ENCODE peak calls at places on chromosomes 1 and 21, in seven cellular contexts. I is T-helper 2 cell; U is activated naive CD4-positive, alpha-beta T cell treated with anti-CD3 and anti-CD28 coated beads for 36 hours; H is heart left ventricle; Z is T47D; K is immature natural killer cell; S is iPS-NIHi11. B is an unnamed sample.

GRCh38 chr21:26800455-26801454 is 44.5 kb downstream of the ADAMTS1 start:
- DNase-seq in Z (no peak), S (no peak), H (peak), I (no peak), U (no peak), K (no peak), B (no peak)

GRCh38 chr1:7303554-7304347 is 467.3 kb upstream of the VAMP3 start:
- DNase-seq in Z (no peak), I (no peak), U (no peak), K (no peak), S (no peak), H (no peak), B (no peak)

GRCh38 chr1:11784993-11785769 is 20.6 kb downstream of the MTHFR start:
- DNase-seq in S (peak), Z (no peak), H (peak), U (peak), K (peak), I (no peak), B (peak)

GRCh38 chr1:84379128-84379527 is 19.2 kb upstream of the DNASE2B start:
- DNase-seq in H (no peak), I (no peak), K (peak), S (no peak), U (no peak), Z (no peak), B (no peak)

GRCh38 chr1:99506631-99507030 is 139.3 kb upstream of the PALMD start:
- DNase-seq in U (no peak), Z (no peak), K (no peak), H (no peak), S (no peak), I (no peak), B (no peak)

GRCh38 chr1:75796376-75797272 is at the start of gene MSH4:
- DNase-seq in S (peak), I (no peak), K (no peak), H (no peak), Z (no peak), U (no peak), B (no peak)

GRCh38 chr21:44510508-44511218 is 29.3 kb downstream of the KRTAP10-1 start:
- DNase-seq in U (peak), H (peak), I (peak), S (peak), Z (peak), K (peak), B (peak)

GRCh38 chr1:229170778-229171505 is 100.0 kb upstream of the RAB4A start:
- DNase-seq in H (no peak), U (no peak), S (no peak), I (no peak), K (no peak), Z (no peak), B (no peak)

GRCh38 chr1:27349784-27350672 is 8.2 kb downstream of the SYTL1 start:
- DNase-seq in H (peak), S (peak), I (no peak), Z (no peak), U (no peak), K (peak), B (no peak)

GRCh38 chr1:194870860-194871259 is 1684.4 kb upstream of the B3GALT2 start:
- DNase-seq in H (no peak), Z (no peak), U (no peak), S (no peak), I (no peak), K (no peak), B (no peak)

GRCh38 chr1:63917571-63918394 is 144.0 kb downstream of the ROR1 start:
- DNase-seq in K (no peak), H (no peak), U (peak), Z (no peak), I (no peak), S (peak), B (no peak)

GRCh38 chr1:86154581-86155060 is 2.0 kb downstream of the COL24A1 start:
- DNase-seq in U (no peak), I (no peak), Z (no peak), K (no peak), S (peak), H (peak), B (no peak)

GRCh38 chr1:6660415-6661049 is 35.9 kb downstream of the THAP3 start:
- DNase-seq in Z (no peak), I (no peak), U (no peak), H (no peak), S (no peak), K (no peak), B (no peak)

GRCh38 chr1:11654571-11655262 is at the start of gene FBXO44:
- DNase-seq in K (peak), Z (peak), I (peak), H (no peak), S (peak), U (peak), B (peak)

GRCh38 chr1:41537788-41538351 is 53.4 kb upstream of the EDN2 start:
- DNase-seq in H (peak), S (no peak), I (no peak), U (no peak), Z (no peak), K (no peak), B (no peak)

GRCh38 chr1:181989521-181989920 is 72.0 kb downstream of the ZNF648 start:
- DNase-seq in U (no peak), I (no peak), H (no peak), Z (no peak), S (no peak), K (no peak), B (no peak)

GRCh38 chr1:91537281-91538069 is 36.8 kb downstream of the CDC7 start:
- DNase-seq in K (no peak), S (no peak), I (no peak), H (no peak), Z (no peak), U (no peak), B (no peak)

GRCh38 chr1:236315518-236315917 is 33.8 kb upstream of the ERO1B start:
- DNase-seq in K (no peak), Z (no peak), H (no peak), S (no peak), I (no peak), U (no peak), B (no peak)

GRCh38 chr1:156246762-156247459 is 945 bp downstream of the PAQR6 start:
- DNase-seq in I (no peak), Z (peak), H (no peak), U (no peak), K (no peak), S (no peak), B (no peak)

GRCh38 chr1:229148041-229148671 is 122.8 kb upstream of the RAB4A start:
- DNase-seq in Z (no peak), H (peak), I (no peak), U (no peak), S (peak), K (peak), B (no peak)

GRCh38 chr1:93672069-93672468 is 9.6 kb downstream of the BCAR3 start:
- DNase-seq in U (no peak), S (no peak), K (no peak), Z (no peak), H (peak), I (no peak), B (no peak)

GRCh38 chr1:23838401-23838866 is 13.2 kb upstream of the HMGCL start:
- DNase-seq in U (peak), K (peak), I (peak), S (peak), Z (peak), H (peak), B (peak)

GRCh38 chr1:115685029-115685705 is 43.4 kb downstream of the VANGL1 start:
- DNase-seq in Z (no peak), I (no peak), K (no peak), U (no peak), S (no peak), H (no peak), B (no peak)

GRCh38 chr1:201224671-201225400 is 34.2 kb downstream of the IGFN1 start:
- DNase-seq in U (no peak), I (no peak), Z (no peak), K (no peak), S (no peak), H (no peak), B (no peak)

B was measured in activated gamma-delta T cell treated with anti-CD3 and anti-CD28 coated beads, Interleukin-2, amount 50 U/mL, for 16 hours.